ENCODE peak calls at places on chromosomes 6 and 20, in seven cellular contexts. One of them, this sample, is unnamed.

GRCh38 chr6:14734416-14735340 is 511.2 kb upstream of the JARID2 start:
- DNase-seq in stimulated activated CD4-positive, alpha-beta T cell treated with anti-CD3 and anti-CD28 coated beads, TNF-alpha, amount 100 ng/mL, for 4 hours: no peak
- DNase-seq in adrenal gland: no peak
- DNase-seq in mesenteric fat pad: no peak
- DNase-seq in midbrain: no peak
- DNase-seq in CD4-positive, alpha-beta memory T cell: peak
- DNase-seq in effector CD4-positive, alpha-beta T cell: no peak
- DNase-seq in this sample: no peak

GRCh38 chr20:38357653-38358207 is 11.4 kb downstream of the LBP start:
- DNase-seq in stimulated activated CD4-positive, alpha-beta T cell treated with anti-CD3 and anti-CD28 coated beads, TNF-alpha, amount 100 ng/mL, for 4 hours: no peak
- DNase-seq in adrenal gland: no peak
- DNase-seq in mesenteric fat pad: no peak
- DNase-seq in midbrain: no peak
- DNase-seq in CD4-positive, alpha-beta memory T cell: no peak
- DNase-seq in effector CD4-positive, alpha-beta T cell: no peak
- DNase-seq in this sample: peak

GRCh38 chr6:100509101-100509500 is 44.4 kb upstream of the SIM1 start:
- DNase-seq in stimulated activated CD4-positive, alpha-beta T cell treated with anti-CD3 and anti-CD28 coated beads, TNF-alpha, amount 100 ng/mL, for 4 hours: no peak
- DNase-seq in adrenal gland: no peak
- DNase-seq in mesenteric fat pad: no peak
- DNase-seq in midbrain: no peak
- DNase-seq in CD4-positive, alpha-beta memory T cell: no peak
- DNase-seq in effector CD4-positive, alpha-beta T cell: no peak
- DNase-seq in this sample: no peak

GRCh38 chr20:50655325-50655880 is 35.9 kb downstream of the RIPOR3 start:
- DNase-seq in stimulated activated CD4-positive, alpha-beta T cell treated with anti-CD3 and anti-CD28 coated beads, TNF-alpha, amount 100 ng/mL, for 4 hours: no peak
- DNase-seq in adrenal gland: peak
- DNase-seq in mesenteric fat pad: no peak
- DNase-seq in midbrain: no peak
- DNase-seq in CD4-positive, alpha-beta memory T cell: no peak
- DNase-seq in effector CD4-positive, alpha-beta T cell: no peak
- DNase-seq in this sample: no peak

GRCh38 chr20:35271904-35272303 is 6.0 kb downstream of the MMP24OS start:
- DNase-seq in stimulated activated CD4-positive, alpha-beta T cell treated with anti-CD3 and anti-CD28 coated beads, TNF-alpha, amount 100 ng/mL, for 4 hours: no peak
- DNase-seq in adrenal gland: no peak
- DNase-seq in mesenteric fat pad: no peak
- DNase-seq in midbrain: no peak
- DNase-seq in CD4-positive, alpha-beta memory T cell: no peak
- DNase-seq in effector CD4-positive, alpha-beta T cell: no peak
- DNase-seq in this sample: no peak

GRCh38 chr20:53945478-53945877 is 124.9 kb downstream of the BCAS1 start:
- DNase-seq in stimulated activated CD4-positive, alpha-beta T cell treated with anti-CD3 and anti-CD28 coated beads, TNF-alpha, amount 100 ng/mL, for 4 hours: no peak
- DNase-seq in adrenal gland: no peak
- DNase-seq in mesenteric fat pad: no peak
- DNase-seq in midbrain: no peak
- DNase-seq in CD4-positive, alpha-beta memory T cell: no peak
- DNase-seq in effector CD4-positive, alpha-beta T cell: no peak
- DNase-seq in this sample: no peak

GRCh38 chr6:84411060-84411629 is 183.7 kb upstream of the CEP162 start:
- DNase-seq in stimulated activated CD4-positive, alpha-beta T cell treated with anti-CD3 and anti-CD28 coated beads, TNF-alpha, amount 100 ng/mL, for 4 hours: no peak
- DNase-seq in adrenal gland: no peak
- DNase-seq in mesenteric fat pad: no peak
- DNase-seq in midbrain: no peak
- DNase-seq in CD4-positive, alpha-beta memory T cell: no peak
- DNase-seq in effector CD4-positive, alpha-beta T cell: no peak
- DNase-seq in this sample: no peak

GRCh38 chr20:1825492-1825891 is 69.7 kb upstream of the SIRPA start:
- DNase-seq in stimulated activated CD4-positive, alpha-beta T cell treated with anti-CD3 and anti-CD28 coated beads, TNF-alpha, amount 100 ng/mL, for 4 hours: no peak
- DNase-seq in adrenal gland: no peak
- DNase-seq in mesenteric fat pad: no peak
- DNase-seq in midbrain: no peak
- DNase-seq in CD4-positive, alpha-beta memory T cell: no peak
- DNase-seq in effector CD4-positive, alpha-beta T cell: no peak
- DNase-seq in this sample: no peak

GRCh38 chr6:89859744-89860143 is 30.1 kb downstream of the CASP8AP2 start:
- DNase-seq in stimulated activated CD4-positive, alpha-beta T cell treated with anti-CD3 and anti-CD28 coated beads, TNF-alpha, amount 100 ng/mL, for 4 hours: no peak
- DNase-seq in adrenal gland: no peak
- DNase-seq in mesenteric fat pad: no peak
- DNase-seq in midbrain: no peak
- DNase-seq in CD4-positive, alpha-beta memory T cell: no peak
- DNase-seq in effector CD4-positive, alpha-beta T cell: no peak
- DNase-seq in this sample: peak

GRCh38 chr20:20710847-20711315 is 1.6 kb downstream of the RALGAPA2 start:
- DNase-seq in stimulated activated CD4-positive, alpha-beta T cell treated with anti-CD3 and anti-CD28 coated beads, TNF-alpha, amount 100 ng/mL, for 4 hours: no peak
- DNase-seq in adrenal gland: no peak
- DNase-seq in mesenteric fat pad: no peak
- DNase-seq in midbrain: no peak
- DNase-seq in CD4-positive, alpha-beta memory T cell: peak
- DNase-seq in effector CD4-positive, alpha-beta T cell: no peak
- DNase-seq in this sample: peak

GRCh38 chr6:107707346-107708270 is 116.5 kb downstream of the SCML4 start:
- DNase-seq in stimulated activated CD4-positive, alpha-beta T cell treated with anti-CD3 and anti-CD28 coated beads, TNF-alpha, amount 100 ng/mL, for 4 hours: no peak
- DNase-seq in adrenal gland: no peak
- DNase-seq in mesenteric fat pad: no peak
- DNase-seq in midbrain: no peak
- DNase-seq in CD4-positive, alpha-beta memory T cell: no peak
- DNase-seq in effector CD4-positive, alpha-beta T cell: no peak
- DNase-seq in this sample: no peak

GRCh38 chr6:41648921-41649320 is 10.7 kb downstream of the MDFI start:
- DNase-seq in stimulated activated CD4-positive, alpha-beta T cell treated with anti-CD3 and anti-CD28 coated beads, TNF-alpha, amount 100 ng/mL, for 4 hours: no peak
- DNase-seq in adrenal gland: no peak
- DNase-seq in mesenteric fat pad: peak
- DNase-seq in midbrain: no peak
- DNase-seq in CD4-positive, alpha-beta memory T cell: no peak
- DNase-seq in effector CD4-positive, alpha-beta T cell: no peak
- DNase-seq in this sample: no peak

GRCh38 chr20:63858393-63859165 is 2.7 kb upstream of the ABHD16B start:
- DNase-seq in stimulated activated CD4-positive, alpha-beta T cell treated with anti-CD3 and anti-CD28 coated beads, TNF-alpha, amount 100 ng/mL, for 4 hours: no peak
- DNase-seq in adrenal gland: peak
- DNase-seq in mesenteric fat pad: no peak
- DNase-seq in midbrain: no peak
- DNase-seq in CD4-positive, alpha-beta memory T cell: no peak
- DNase-seq in effector CD4-positive, alpha-beta T cell: no peak
- DNase-seq in this sample: no peak

GRCh38 chr6:121647905-121648304 is 212.5 kb downstream of the GJA1 start:
- DNase-seq in stimulated activated CD4-positive, alpha-beta T cell treated with anti-CD3 and anti-CD28 coated beads, TNF-alpha, amount 100 ng/mL, for 4 hours: no peak
- DNase-seq in adrenal gland: no peak
- DNase-seq in mesenteric fat pad: no peak
- DNase-seq in midbrain: no peak
- DNase-seq in CD4-positive, alpha-beta memory T cell: no peak
- DNase-seq in effector CD4-positive, alpha-beta T cell: no peak
- DNase-seq in this sample: no peak

GRCh38 chr6:24223131-24223715 is 97.2 kb downstream of the NRSN1 start:
- DNase-seq in stimulated activated CD4-positive, alpha-beta T cell treated with anti-CD3 and anti-CD28 coated beads, TNF-alpha, amount 100 ng/mL, for 4 hours: no peak
- DNase-seq in adrenal gland: no peak
- DNase-seq in mesenteric fat pad: no peak
- DNase-seq in midbrain: no peak
- DNase-seq in CD4-positive, alpha-beta memory T cell: no peak
- DNase-seq in effector CD4-positive, alpha-beta T cell: no peak
- DNase-seq in this sample: no peak

GRCh38 chr20:905999-906520 is 10.1 kb downstream of the ANGPT4 start:
- DNase-seq in stimulated activated CD4-positive, alpha-beta T cell treated with anti-CD3 and anti-CD28 coated beads, TNF-alpha, amount 100 ng/mL, for 4 hours: no peak
- DNase-seq in adrenal gland: no peak
- DNase-seq in mesenteric fat pad: no peak
- DNase-seq in midbrain: no peak
- DNase-seq in CD4-positive, alpha-beta memory T cell: no peak
- DNase-seq in effector CD4-positive, alpha-beta T cell: no peak
- DNase-seq in this sample: no peak

GRCh38 chr20:20780127-20780822 is 67.8 kb upstream of the RALGAPA2 start:
- DNase-seq in stimulated activated CD4-positive, alpha-beta T cell treated with anti-CD3 and anti-CD28 coated beads, TNF-alpha, amount 100 ng/mL, for 4 hours: no peak
- DNase-seq in adrenal gland: peak
- DNase-seq in mesenteric fat pad: no peak
- DNase-seq in midbrain: peak
- DNase-seq in CD4-positive, alpha-beta memory T cell: no peak
- DNase-seq in effector CD4-positive, alpha-beta T cell: no peak
- DNase-seq in this sample: no peak

GRCh38 chr20:42837456-42837855 is 352.2 kb downstream of the PTPRT start:
- DNase-seq in stimulated activated CD4-positive, alpha-beta T cell treated with anti-CD3 and anti-CD28 coated beads, TNF-alpha, amount 100 ng/mL, for 4 hours: no peak
- DNase-seq in adrenal gland: no peak
- DNase-seq in mesenteric fat pad: no peak
- DNase-seq in midbrain: no peak
- DNase-seq in CD4-positive, alpha-beta memory T cell: no peak
- DNase-seq in effector CD4-positive, alpha-beta T cell: no peak
- DNase-seq in this sample: no peak

GRCh38 chr6:16725145-16725864 is 36.0 kb downstream of the ATXN1 start:
- DNase-seq in stimulated activated CD4-positive, alpha-beta T cell treated with anti-CD3 and anti-CD28 coated beads, TNF-alpha, amount 100 ng/mL, for 4 hours: no peak
- DNase-seq in adrenal gland: no peak
- DNase-seq in mesenteric fat pad: no peak
- DNase-seq in midbrain: no peak
- DNase-seq in CD4-positive, alpha-beta memory T cell: no peak
- DNase-seq in effector CD4-positive, alpha-beta T cell: no peak
- DNase-seq in this sample: no peak

GRCh38 chr6:28657756-28658465 is 132.2 kb downstream of the GPX5 start:
- DNase-seq in stimulated activated CD4-positive, alpha-beta T cell treated with anti-CD3 and anti-CD28 coated beads, TNF-alpha, amount 100 ng/mL, for 4 hours: peak
- DNase-seq in adrenal gland: peak
- DNase-seq in mesenteric fat pad: no peak
- DNase-seq in midbrain: peak
- DNase-seq in CD4-positive, alpha-beta memory T cell: peak
- DNase-seq in effector CD4-positive, alpha-beta T cell: no peak
- DNase-seq in this sample: peak

GRCh38 chr20:48697845-48698491 is 129.8 kb downstream of the PREX1 start:
- DNase-seq in stimulated activated CD4-positive, alpha-beta T cell treated with anti-CD3 and anti-CD28 coated beads, TNF-alpha, amount 100 ng/mL, for 4 hours: no peak
- DNase-seq in adrenal gland: peak
- DNase-seq in mesenteric fat pad: no peak
- DNase-seq in midbrain: peak
- DNase-seq in CD4-positive, alpha-beta memory T cell: no peak
- DNase-seq in effector CD4-positive, alpha-beta T cell: no peak
- DNase-seq in this sample: no peak

GRCh38 chr6:30684386-30685156 is 1.9 kb downstream of the PPP1R18 start:
- DNase-seq in stimulated activated CD4-positive, alpha-beta T cell treated with anti-CD3 and anti-CD28 coated beads, TNF-alpha, amount 100 ng/mL, for 4 hours: no peak
- DNase-seq in adrenal gland: no peak
- DNase-seq in mesenteric fat pad: no peak
- DNase-seq in midbrain: peak
- DNase-seq in CD4-positive, alpha-beta memory T cell: no peak
- DNase-seq in effector CD4-positive, alpha-beta T cell: peak
- DNase-seq in this sample: peak

GRCh38 chr6:157763129-157763893 is 59.7 kb upstream of the SNX9 start:
- DNase-seq in stimulated activated CD4-positive, alpha-beta T cell treated with anti-CD3 and anti-CD28 coated beads, TNF-alpha, amount 100 ng/mL, for 4 hours: no peak
- DNase-seq in adrenal gland: peak
- DNase-seq in mesenteric fat pad: no peak
- DNase-seq in midbrain: no peak
- DNase-seq in CD4-positive, alpha-beta memory T cell: no peak
- DNase-seq in effector CD4-positive, alpha-beta T cell: no peak
- DNase-seq in this sample: no peak

GRCh38 chr6:147944122-147944521 is 398.5 kb upstream of the SASH1 start:
- DNase-seq in stimulated activated CD4-positive, alpha-beta T cell treated with anti-CD3 and anti-CD28 coated beads, TNF-alpha, amount 100 ng/mL, for 4 hours: no peak
- DNase-seq in adrenal gland: no peak
- DNase-seq in mesenteric fat pad: no peak
- DNase-seq in midbrain: no peak
- DNase-seq in CD4-positive, alpha-beta memory T cell: no peak
- DNase-seq in effector CD4-positive, alpha-beta T cell: no peak
- DNase-seq in this sample: no peak

GRCh38 chr6:106363401-106364138 is 3.1 kb downstream of the CRYBG1 start:
- DNase-seq in stimulated activated CD4-positive, alpha-beta T cell treated with anti-CD3 and anti-CD28 coated beads, TNF-alpha, amount 100 ng/mL, for 4 hours: no peak
- DNase-seq in adrenal gland: no peak
- DNase-seq in mesenteric fat pad: no peak
- DNase-seq in midbrain: no peak
- DNase-seq in CD4-positive, alpha-beta memory T cell: no peak
- DNase-seq in effector CD4-positive, alpha-beta T cell: no peak
- DNase-seq in this sample: no peak

GRCh38 chr6:20827798-20828197 is 293.5 kb downstream of the CDKAL1 start:
- DNase-seq in stimulated activated CD4-positive, alpha-beta T cell treated with anti-CD3 and anti-CD28 coated beads, TNF-alpha, amount 100 ng/mL, for 4 hours: no peak
- DNase-seq in adrenal gland: no peak
- DNase-seq in mesenteric fat pad: no peak
- DNase-seq in midbrain: no peak
- DNase-seq in CD4-positive, alpha-beta memory T cell: no peak
- DNase-seq in effector CD4-positive, alpha-beta T cell: no peak
- DNase-seq in this sample: no peak

GRCh38 chr20:63979549-63980316 is at the start of gene SAMD10:
- DNase-seq in stimulated activated CD4-positive, alpha-beta T cell treated with anti-CD3 and anti-CD28 coated beads, TNF-alpha, amount 100 ng/mL, for 4 hours: peak
- DNase-seq in adrenal gland: no peak
- DNase-seq in mesenteric fat pad: no peak
- DNase-seq in midbrain: no peak
- DNase-seq in CD4-positive, alpha-beta memory T cell: peak
- DNase-seq in effector CD4-positive, alpha-beta T cell: peak
- DNase-seq in this sample: peak